ENCODE peak calls at places on chromosome 22, in eight cellular contexts. S is left ventricle myocardium inferior, R is mammary epithelial cell, X is cardiac fibroblast, U is breast epithelium, C is testis, E is cardiac muscle cell, G is colonic mucosa. O is an unnamed sample.

GRCh38 chr22:42236848-42237247 is 33.6 kb downstream of the TCF20 start:
- DNase-seq in C (no peak), R (no peak), U (no peak), S (no peak), G (no peak), E (no peak), X (no peak), O (no peak)

GRCh38 chr22:44338183-44338812 is 25.5 kb upstream of the SHISAL1 start:
- DNase-seq in U (no peak), G (no peak), X (no peak), C (no peak), R (no peak), E (no peak), S (peak), O (no peak)

GRCh38 chr22:48545976-48546375 is 1281.7 kb downstream of the BRD1 start:
- DNase-seq in U (no peak), E (no peak), X (no peak), R (no peak), G (no peak), C (no peak), S (no peak), O (no peak)

GRCh38 chr22:29334148-29334547 is 18.7 kb upstream of the RASL10A start:
- DNase-seq in X (no peak), S (no peak), E (no peak), G (no peak), U (no peak), R (no peak), C (no peak), O (no peak)

GRCh38 chr22:28064941-28065340 is 145.9 kb upstream of the PITPNB start:
- DNase-seq in S (no peak), C (no peak), U (no peak), E (no peak), X (peak), R (no peak), G (no peak), O (peak)

GRCh38 chr22:42901790-42902508 is 44.9 kb upstream of the ARFGAP3 start:
- DNase-seq in G (no peak), R (no peak), C (no peak), S (peak), X (no peak), U (no peak), E (no peak), O (no peak)

GRCh38 chr22:30422481-30423295 is 2.9 kb upstream of the MTFP1 start:
- DNase-seq in G (peak), U (peak), R (peak), X (peak), S (peak), C (peak), E (peak), O (peak)

GRCh38 chr22:18085188-18085587 is 7.4 kb downstream of the PEX26 start:
- DNase-seq in S (no peak), E (no peak), R (no peak), U (no peak), G (peak), C (no peak), X (peak), O (peak)

GRCh38 chr22:44736581-44737413 is 15.6 kb upstream of the ARHGAP8 start:
- DNase-seq in X (no peak), E (no peak), R (no peak), S (no peak), G (no peak), U (no peak), C (no peak), O (no peak)

GRCh38 chr22:17738386-17739128 is 35.7 kb downstream of the BID start:
- DNase-seq in R (no peak), E (no peak), C (no peak), G (no peak), U (no peak), S (no peak), X (no peak), O (no peak)

GRCh38 chr22:44622147-44622427 is 79.9 kb upstream of the PRR5 start:
- DNase-seq in R (no peak), U (no peak), S (no peak), G (no peak), C (peak), X (no peak), E (no peak), O (no peak)

GRCh38 chr22:26922804-26923203 is 265.4 kb downstream of the MIAT start:
- DNase-seq in G (no peak), U (no peak), E (peak), S (no peak), X (no peak), R (no peak), C (no peak), O (no peak)

GRCh38 chr22:37725551-37726239 is 28.8 kb downstream of the TRIOBP start:
- DNase-seq in E (no peak), S (no peak), C (no peak), U (no peak), X (no peak), G (no peak), R (no peak), O (no peak)

GRCh38 chr22:41780714-41781507 is 19.6 kb upstream of the CCDC134 start:
- DNase-seq in C (peak), U (peak), G (peak), X (peak), E (peak), S (peak), R (no peak), O (peak)

GRCh38 chr22:30025187-30025586 is 55.1 kb upstream of the HORMAD2 start:
- DNase-seq in E (no peak), U (peak), X (no peak), R (no peak), S (no peak), C (no peak), G (no peak), O (no peak)

GRCh38 chr22:39343259-39344045 is 6.3 kb upstream of the SYNGR1 start:
- DNase-seq in C (peak), G (peak), E (peak), R (peak), S (peak), X (peak), U (peak), O (peak)

GRCh38 chr22:42335839-42336378 is 65.5 kb upstream of the TCF20 start:
- DNase-seq in R (no peak), C (no peak), E (no peak), S (no peak), G (peak), U (no peak), X (no peak), O (no peak)

GRCh38 chr22:36773935-36774334 is 2.0 kb downstream of the IFT27 start:
- DNase-seq in C (no peak), E (no peak), U (no peak), R (peak), X (peak), G (no peak), S (no peak), O (peak)

GRCh38 chr22:41782316-41782715 is 18.2 kb upstream of the CCDC134 start:
- DNase-seq in E (no peak), U (no peak), C (no peak), R (no peak), X (no peak), S (no peak), G (no peak), O (no peak)

GRCh38 chr22:19604711-19605268 is 80.6 kb upstream of the CLDN5 start:
- DNase-seq in S (no peak), E (peak), U (no peak), G (no peak), R (no peak), C (no peak), X (no peak), O (no peak)

GRCh38 chr22:33492210-33492651 is 428.0 kb downstream of the LARGE1 start:
- DNase-seq in S (no peak), G (no peak), E (peak), R (no peak), U (no peak), X (peak), C (no peak), O (no peak)

GRCh38 chr22:26553056-26553752 is 36.7 kb downstream of the TPST2 start:
- DNase-seq in U (no peak), C (no peak), X (peak), E (no peak), S (no peak), R (peak), G (no peak), O (peak)

GRCh38 chr22:37551981-37552380 is 8.3 kb upstream of the CDC42EP1 start:
- DNase-seq in G (no peak), X (no peak), E (no peak), U (no peak), S (no peak), C (no peak), R (no peak), O (no peak)

GRCh38 chr22:41914611-41915034 is 251 bp downstream of the SHISA8 start:
- DNase-seq in S (no peak), E (no peak), C (no peak), U (no peak), G (no peak), R (no peak), X (no peak), O (no peak)

GRCh38 chr22:38832005-38832978 is 11.5 kb downstream of the NPTXR start:
- DNase-seq in R (no peak), U (no peak), S (no peak), G (no peak), C (peak), E (no peak), X (no peak), O (no peak)

GRCh38 chr22:39174498-39175120 is 22.1 kb upstream of the CBX7 start:
- DNase-seq in R (peak), X (peak), E (peak), S (peak), G (peak), C (peak), U (peak), O (peak)

GRCh38 chr22:44828193-44828592 is 75.8 kb downstream of the ARHGAP8 start:
- DNase-seq in G (no peak), X (no peak), E (peak), U (no peak), R (no peak), S (no peak), C (no peak), O (no peak)

GRCh38 chr22:29156507-29156906 is 49.2 kb upstream of the EMID1 start:
- DNase-seq in G (no peak), C (no peak), R (no peak), U (no peak), E (peak), X (peak), S (no peak), O (no peak)

GRCh38 chr22:37806409-37807338 is 1.1 kb upstream of the GCAT start:
- DNase-seq in R (peak), C (peak), G (peak), E (peak), U (peak), S (no peak), X (peak), O (peak)

GRCh38 chr22:12601870-12602779 is 2925.9 kb upstream of the OR11H1 start:
- DNase-seq in E (no peak), X (no peak), G (no peak), C (peak), U (no peak), R (no peak), S (peak), O (no peak)

GRCh38 chr22:27628891-27629631 is 172.5 kb downstream of the MN1 start:
- DNase-seq in G (no peak), R (peak), X (no peak), E (no peak), U (no peak), S (no peak), C (no peak), O (no peak)

GRCh38 chr22:38028344-38029130 is 28.7 kb upstream of the PICK1 start:
- DNase-seq in X (no peak), G (no peak), R (no peak), S (no peak), E (peak), U (no peak), C (no peak), O (no peak)

GRCh38 chr22:19121631-19122142 is 525 bp downstream of the DGCR2 start:
- DNase-seq in C (peak), G (peak), R (peak), X (peak), S (peak), U (peak), E (peak), O (no peak)

GRCh38 chr22:30309981-30310672 is 16.6 kb downstream of the TBC1D10A start:
- DNase-seq in S (no peak), G (peak), X (peak), U (peak), C (peak), R (no peak), E (no peak), O (peak)

GRCh38 chr22:17707526-17707925 is 66.7 kb downstream of the BID start:
- DNase-seq in G (no peak), S (no peak), X (peak), E (no peak), C (no peak), U (no peak), R (no peak), O (peak)

GRCh38 chr22:47617186-47617585 is 854.7 kb downstream of the TBC1D22A start:
- DNase-seq in E (no peak), R (no peak), U (no peak), X (no peak), G (no peak), C (no peak), S (no peak), O (no peak)

DNA sequence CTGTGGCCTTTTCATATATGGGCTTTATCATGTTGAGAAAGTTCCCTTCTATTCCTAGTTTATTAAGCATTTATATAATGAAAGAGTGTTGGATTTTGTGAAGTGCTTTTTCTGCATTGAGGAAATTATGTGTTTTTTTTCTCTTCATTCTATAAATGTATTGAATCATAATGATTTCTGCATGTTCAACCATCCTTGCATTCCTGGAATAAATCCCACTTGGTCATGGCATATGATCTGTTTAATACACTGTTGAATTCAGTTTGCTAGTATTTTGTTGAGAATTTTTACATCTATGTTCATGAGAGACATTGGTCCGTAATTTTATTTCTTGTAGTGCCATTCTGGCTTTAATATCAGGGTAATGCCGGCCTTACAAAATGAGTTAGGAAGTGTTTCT is 25.8 kb downstream of the PIM3 start:
- DNase-seq in S (no peak), U (no peak), C (no peak), G (no peak), R (no peak), X (no peak), E (no peak), O (no peak)
- H3K4me3 ChIP-seq in S (no peak), U (no peak), C (no peak), G (no peak), R (no peak), X (no peak), E (no peak), O (no peak)

GRCh38 chr22:35253946-35254345 is 3.3 kb upstream of the HMGXB4 start:
- DNase-seq in R (no peak), X (no peak), G (no peak), S (no peak), E (no peak), C (no peak), U (no peak), O (no peak)

GRCh38 chr22:35257002-35257320 is 332 bp upstream of the HMGXB4 start:
- DNase-seq in E (no peak), C (no peak), R (no peak), S (no peak), G (no peak), X (no peak), U (no peak), O (no peak)

GRCh38 chr22:35258144-35258988 is 1.1 kb downstream of the HMGXB4 start:
- DNase-seq in E (peak), C (peak), S (no peak), U (no peak), R (peak), X (peak), G (peak), O (peak)

GRCh38 chr22:35257321-35258143 is at the start of gene HMGXB4:
- DNase-seq in X (peak), C (peak), G (peak), E (peak), U (peak), R (peak), S (peak), O (peak)
- TF ChIP-seq CTCF in X (no peak), C (no peak), G (no peak), E (no peak), U (no peak), R (no peak), S (peak), O (no peak)

GRCh38 chr22:46054878-46055158 is 77.9 kb upstream of the WNT7B start:
- DNase-seq in E (no peak), U (no peak), S (peak), C (no peak), R (no peak), G (no peak), X (no peak), O (no peak)
- H3K4me3 ChIP-seq in E (no peak), U (peak), S (peak), C (no peak), R (peak), G (peak), X (peak), O (peak)

DNA sequence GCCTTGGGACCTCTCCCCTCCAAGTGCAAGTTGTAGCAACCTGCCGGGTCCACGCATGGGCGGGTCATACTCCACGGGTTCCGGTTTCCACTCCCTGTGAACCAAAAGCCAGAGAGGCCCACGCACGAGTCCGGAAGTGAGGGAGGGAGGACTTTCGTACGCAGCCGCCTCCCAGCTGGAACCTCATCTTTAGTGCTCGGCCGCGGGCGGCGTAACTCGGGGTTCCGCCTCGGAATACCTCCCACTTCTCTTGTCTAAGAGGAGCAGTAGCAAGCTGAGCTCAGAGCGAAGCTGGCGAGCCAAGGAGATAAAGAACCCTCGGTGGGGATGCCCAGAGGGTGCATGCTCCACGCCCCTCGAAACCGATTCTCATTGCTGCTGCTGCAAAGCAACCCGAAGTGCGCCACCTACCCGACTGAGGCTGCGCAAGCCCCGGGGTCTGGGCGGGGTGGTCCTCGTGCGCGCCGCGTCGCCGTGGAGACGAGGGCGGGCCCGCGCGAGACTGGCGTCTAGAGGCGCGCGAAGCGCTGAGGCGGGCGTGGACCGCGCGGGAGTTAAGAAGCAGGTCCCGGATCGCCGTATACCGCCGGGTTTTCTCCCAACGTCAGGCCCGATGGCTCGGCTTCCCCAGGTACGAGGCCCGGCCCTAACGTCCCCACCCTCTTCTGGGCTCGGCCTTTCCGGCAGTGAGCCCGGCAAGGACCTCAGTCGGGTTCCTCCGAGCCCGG is at the start of gene SFI1:
- DNase-seq in X (peak), C (peak), E (peak), U (peak), R (peak), G (peak), S (peak), O (peak)
- TF ChIP-seq CTCF in X (peak), C (no peak), E (peak), U (peak), R (no peak), G (no peak), S (peak), O (peak)

DNA sequence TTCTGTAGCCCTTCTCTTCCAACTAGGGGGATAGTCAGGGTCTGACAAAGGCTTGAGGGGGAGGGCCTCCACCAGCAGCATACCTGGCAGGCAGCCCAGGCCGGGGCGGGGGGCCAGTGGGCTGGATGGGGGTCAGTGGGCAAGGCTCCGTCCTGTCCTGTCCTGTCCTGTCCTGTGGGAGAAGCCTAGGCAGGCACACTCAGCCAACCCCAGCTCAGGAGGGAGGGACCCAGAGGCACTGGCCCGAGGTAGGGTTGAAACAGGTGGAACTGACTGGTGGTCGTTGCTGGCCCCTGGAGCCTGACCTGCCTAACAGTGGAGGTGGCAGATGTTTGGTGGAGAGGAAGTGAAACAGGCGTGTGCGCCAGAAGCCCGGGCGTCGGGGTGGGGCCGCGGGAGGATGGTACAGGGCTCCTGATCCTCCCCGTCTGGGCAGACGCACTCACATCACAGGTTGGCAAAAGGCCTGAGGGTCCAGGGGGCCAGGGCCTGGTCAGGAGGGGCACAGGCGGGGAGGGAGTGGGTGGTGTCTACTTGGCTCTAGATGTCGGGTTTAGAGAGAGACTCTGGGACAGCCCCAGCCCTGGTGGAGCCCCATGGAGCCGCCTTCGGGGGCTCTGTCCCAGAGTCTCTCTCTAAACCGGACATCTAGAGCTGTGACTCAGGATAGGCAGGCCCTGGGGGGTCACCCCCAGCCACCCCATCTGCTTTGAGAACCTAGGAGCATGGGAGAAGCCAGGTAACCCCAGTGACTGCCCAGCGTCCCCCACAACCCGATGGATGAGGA is 32.5 kb upstream of the GRAMD4 start:
- DNase-seq in R (no peak), C (no peak), U (no peak), E (no peak), X (no peak), G (peak), S (peak), O (no peak)
- H3K4me3 ChIP-seq in R (no peak), C (no peak), U (no peak), E (no peak), X (no peak), G (no peak), S (peak), O (no peak)

GRCh38 chr22:50522806-50523438 is 2.5 kb downstream of the SCO2 start:
- DNase-seq in U (no peak), E (no peak), X (no peak), G (no peak), S (no peak), C (no peak), R (no peak), O (no peak)

GRCh38 chr22:50520826-50521453 is 4.5 kb downstream of the SCO2 start:
- DNase-seq in E (no peak), S (no peak), G (no peak), C (no peak), R (no peak), X (no peak), U (no peak), O (no peak)

GRCh38 chr22:50523458-50523805 is 2.0 kb downstream of the SCO2 start:
- DNase-seq in C (no peak), X (no peak), R (no peak), U (no peak), E (no peak), S (no peak), G (no peak), O (no peak)

GRCh38 chr22:50521710-50522109 is 3.7 kb downstream of the SCO2 start:
- DNase-seq in S (no peak), E (no peak), U (no peak), G (no peak), C (no peak), X (no peak), R (no peak), O (no peak)

DNA sequence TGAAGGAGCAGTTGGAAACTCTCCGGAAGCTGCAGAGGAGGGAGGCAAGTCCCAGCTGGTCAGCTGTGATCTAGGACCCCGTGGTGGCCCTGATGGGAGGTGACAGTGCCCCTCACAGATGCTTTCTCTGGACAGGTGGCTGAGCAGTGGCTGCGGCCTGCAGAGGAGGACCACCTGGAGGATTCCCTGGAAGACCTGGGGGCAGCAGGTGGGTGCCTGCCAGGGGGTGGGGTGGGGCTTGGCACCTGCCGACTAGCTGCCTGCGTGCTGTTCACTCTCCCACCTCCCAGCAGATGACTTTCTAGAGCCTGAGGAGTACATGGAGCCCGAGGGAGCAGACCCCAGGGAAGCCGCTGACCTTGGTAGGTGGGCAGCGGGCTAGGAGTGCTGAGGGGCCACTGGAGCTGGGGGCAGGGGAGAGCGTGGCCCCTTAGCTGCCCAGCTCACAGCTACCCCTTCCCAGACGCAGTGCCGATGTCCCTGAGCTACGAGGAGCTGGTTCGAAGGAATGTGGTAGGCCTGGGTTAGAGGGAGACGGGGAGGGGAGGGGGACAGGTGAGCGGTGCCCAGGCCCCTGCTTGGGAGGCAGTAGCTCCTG is 3.1 kb downstream of the SCO2 start:
- DNase-seq in E (no peak), G (no peak), R (no peak), X (no peak), U (no peak), S (no peak), C (no peak), O (no peak)
- TF ChIP-seq CTCF in E (no peak), G (no peak), R (no peak), X (no peak), U (no peak), S (no peak), C (no peak), O (no peak)

O was measured in fibroblast of the aortic adventitia.